ENCODE peak calls at places on chromosomes 5 and 9, in four cellular contexts. One of them, this sample, is unnamed.

GRCh38 chr9:68552700-68553099 is 12.0 kb upstream of the TMEM252 start:
- DNase-seq in AG10803: peak
- DNase-seq in epithelial cell of esophagus: peak
- DNase-seq in heart right ventricle: no peak
- DNase-seq in this sample: peak

GRCh38 chr5:125326114-125326513 is 579.7 kb upstream of the ZNF608 start:
- DNase-seq in AG10803: peak
- DNase-seq in epithelial cell of esophagus: peak
- DNase-seq in heart right ventricle: peak
- DNase-seq in this sample: peak

GRCh38 chr5:12668564-12668963 is 764.3 kb upstream of the CTNND2 start:
- DNase-seq in AG10803: no peak
- DNase-seq in epithelial cell of esophagus: no peak
- DNase-seq in heart right ventricle: no peak
- DNase-seq in this sample: no peak

GRCh38 chr5:36459191-36460135 is 146.9 kb upstream of the SLC1A3 start:
- DNase-seq in AG10803: no peak
- DNase-seq in epithelial cell of esophagus: peak
- DNase-seq in heart right ventricle: no peak
- DNase-seq in this sample: no peak

GRCh38 chr5:102850503-102850902 is 95.4 kb downstream of the PAM start:
- DNase-seq in AG10803: no peak
- DNase-seq in epithelial cell of esophagus: no peak
- DNase-seq in heart right ventricle: no peak
- DNase-seq in this sample: no peak

GRCh38 chr9:33781736-33782135 is 13.6 kb upstream of the PRSS3 start:
- DNase-seq in AG10803: no peak
- DNase-seq in epithelial cell of esophagus: no peak
- DNase-seq in heart right ventricle: no peak
- DNase-seq in this sample: no peak

GRCh38 chr9:88593537-88594185 is 58.7 kb downstream of the NXNL2 start:
- DNase-seq in AG10803: peak
- DNase-seq in epithelial cell of esophagus: peak
- DNase-seq in heart right ventricle: peak
- DNase-seq in this sample: peak

GRCh38 chr5:61330341-61330878 is 1.6 kb upstream of the ZSWIM6 start:
- DNase-seq in AG10803: peak
- DNase-seq in epithelial cell of esophagus: peak
- DNase-seq in heart right ventricle: peak
- DNase-seq in this sample: peak

GRCh38 chr9:130570200-130570599 is 9.2 kb upstream of the FUBP3 start:
- DNase-seq in AG10803: peak
- DNase-seq in epithelial cell of esophagus: peak
- DNase-seq in heart right ventricle: no peak
- DNase-seq in this sample: peak

GRCh38 chr5:90410178-90410762 is 714 bp upstream of the CETN3 start:
- DNase-seq in AG10803: peak
- DNase-seq in epithelial cell of esophagus: no peak
- DNase-seq in heart right ventricle: no peak
- DNase-seq in this sample: no peak

GRCh38 chr9:97176206-97176605 is 131.3 kb upstream of the CCDC180 start:
- DNase-seq in AG10803: no peak
- DNase-seq in epithelial cell of esophagus: peak
- DNase-seq in heart right ventricle: peak
- DNase-seq in this sample: no peak

GRCh38 chr5:90807483-90807882 is 248.9 kb downstream of the ADGRV1 start:
- DNase-seq in AG10803: no peak
- DNase-seq in epithelial cell of esophagus: no peak
- DNase-seq in heart right ventricle: peak
- DNase-seq in this sample: no peak

GRCh38 chr9:22105005-22105722 is 96.1 kb upstream of the CDKN2B start:
- DNase-seq in AG10803: no peak
- DNase-seq in epithelial cell of esophagus: no peak
- DNase-seq in heart right ventricle: no peak
- DNase-seq in this sample: no peak

GRCh38 chr5:145701404-145701803 is 133.7 kb downstream of the PRELID2 start:
- DNase-seq in AG10803: no peak
- DNase-seq in epithelial cell of esophagus: peak
- DNase-seq in heart right ventricle: no peak
- DNase-seq in this sample: no peak

GRCh38 chr9:129109952-129110739 is 447 bp downstream of the CRAT start:
- DNase-seq in AG10803: peak
- DNase-seq in epithelial cell of esophagus: no peak
- DNase-seq in heart right ventricle: peak
- DNase-seq in this sample: no peak

GRCh38 chr5:2239237-2239910 is 356.6 kb upstream of the IRX4 start:
- DNase-seq in AG10803: no peak
- DNase-seq in epithelial cell of esophagus: no peak
- DNase-seq in heart right ventricle: no peak
- DNase-seq in this sample: no peak

GRCh38 chr9:2761424-2761823 is 44.1 kb downstream of the KCNV2 start:
- DNase-seq in AG10803: no peak
- DNase-seq in epithelial cell of esophagus: no peak
- DNase-seq in heart right ventricle: no peak
- DNase-seq in this sample: no peak

GRCh38 chr5:179418972-179419371 is 73.7 kb upstream of the ADAMTS2 start:
- DNase-seq in AG10803: no peak
- DNase-seq in epithelial cell of esophagus: no peak
- DNase-seq in heart right ventricle: no peak
- DNase-seq in this sample: no peak

GRCh38 chr9:36204906-36205547 is 14.3 kb downstream of the CLTA start:
- DNase-seq in AG10803: no peak
- DNase-seq in epithelial cell of esophagus: peak
- DNase-seq in heart right ventricle: no peak
- DNase-seq in this sample: no peak

GRCh38 chr5:33981408-33982171 is 2.9 kb downstream of the SLC45A2 start:
- DNase-seq in AG10803: peak
- DNase-seq in epithelial cell of esophagus: no peak
- DNase-seq in heart right ventricle: no peak
- DNase-seq in this sample: peak

GRCh38 chr9:130263601-130264413 is 1.8 kb upstream of the HMCN2 start:
- DNase-seq in AG10803: no peak
- DNase-seq in epithelial cell of esophagus: peak
- DNase-seq in heart right ventricle: no peak
- DNase-seq in this sample: no peak

GRCh38 chr5:172110921-172111873 is 76.8 kb downstream of the STK10 start:
- DNase-seq in AG10803: peak
- DNase-seq in epithelial cell of esophagus: peak
- DNase-seq in heart right ventricle: no peak
- DNase-seq in this sample: peak

GRCh38 chr9:113152699-113153098 is 1.9 kb downstream of the SLC31A2 start:
- DNase-seq in AG10803: peak
- DNase-seq in epithelial cell of esophagus: peak
- DNase-seq in heart right ventricle: no peak
- DNase-seq in this sample: no peak

GRCh38 chr9:110650261-110650660 is 18.3 kb upstream of the MUSK start:
- DNase-seq in AG10803: peak
- DNase-seq in epithelial cell of esophagus: peak
- DNase-seq in heart right ventricle: no peak
- DNase-seq in this sample: peak

GRCh38 chr5:72280655-72281069 is 39.4 kb downstream of the MRPS27 start:
- DNase-seq in AG10803: peak
- DNase-seq in epithelial cell of esophagus: peak
- DNase-seq in heart right ventricle: no peak
- DNase-seq in this sample: peak

GRCh38 chr5:170145462-170145861 is 39.8 kb downstream of the FOXI1 start:
- DNase-seq in AG10803: no peak
- DNase-seq in epithelial cell of esophagus: no peak
- DNase-seq in heart right ventricle: no peak
- DNase-seq in this sample: no peak

GRCh38 chr5:95846554-95847260 is 24.2 kb upstream of the GLRX start:
- DNase-seq in AG10803: peak
- DNase-seq in epithelial cell of esophagus: peak
- DNase-seq in heart right ventricle: peak
- DNase-seq in this sample: peak

GRCh38 chr9:101848485-101848919 is 110.1 kb upstream of the GRIN3A start:
- DNase-seq in AG10803: no peak
- DNase-seq in epithelial cell of esophagus: no peak
- DNase-seq in heart right ventricle: no peak
- DNase-seq in this sample: no peak

GRCh38 chr5:114346171-114346570 is 15.7 kb upstream of the KCNN2 start:
- DNase-seq in AG10803: no peak
- DNase-seq in epithelial cell of esophagus: no peak
- DNase-seq in heart right ventricle: no peak
- DNase-seq in this sample: no peak

GRCh38 chr5:138263581-138263980 is 10.8 kb downstream of the GFRA3 start:
- DNase-seq in AG10803: no peak
- DNase-seq in epithelial cell of esophagus: no peak
- DNase-seq in heart right ventricle: no peak
- DNase-seq in this sample: no peak

GRCh38 chr5:138953370-138954256 is 78.5 kb upstream of the LRRTM2 start:
- DNase-seq in AG10803: peak
- DNase-seq in epithelial cell of esophagus: peak
- DNase-seq in heart right ventricle: peak
- DNase-seq in this sample: peak

GRCh38 chr5:76818844-76819831 is at the start of gene F2RL1:
- DNase-seq in AG10803: no peak
- DNase-seq in epithelial cell of esophagus: peak
- DNase-seq in heart right ventricle: peak
- DNase-seq in this sample: peak

GRCh38 chr9:126614455-126615248 is 924 bp downstream of the LMX1B start:
- DNase-seq in AG10803: no peak
- DNase-seq in epithelial cell of esophagus: no peak
- DNase-seq in heart right ventricle: no peak
- DNase-seq in this sample: no peak

GRCh38 chr9:112572416-112572815 is 85.8 kb downstream of the KIAA1958 start:
- DNase-seq in AG10803: no peak
- DNase-seq in epithelial cell of esophagus: no peak
- DNase-seq in heart right ventricle: no peak
- DNase-seq in this sample: no peak

GRCh38 chr5:37248387-37248969 is 698 bp downstream of the CPLANE1 start:
- DNase-seq in AG10803: peak
- DNase-seq in epithelial cell of esophagus: peak
- DNase-seq in heart right ventricle: no peak
- DNase-seq in this sample: peak

GRCh38 chr5:119218830-119219782 is 136.7 kb upstream of the TNFAIP8 start:
- DNase-seq in AG10803: no peak
- DNase-seq in epithelial cell of esophagus: no peak
- DNase-seq in heart right ventricle: no peak
- DNase-seq in this sample: peak

GRCh38 chr5:130277002-130277401 is 372.7 kb downstream of the CHSY3 start:
- DNase-seq in AG10803: no peak
- DNase-seq in epithelial cell of esophagus: no peak
- DNase-seq in heart right ventricle: no peak
- DNase-seq in this sample: no peak

GRCh38 chr5:56746553-56746952 is 68.8 kb upstream of the MAP3K1 start:
- DNase-seq in AG10803: no peak
- DNase-seq in epithelial cell of esophagus: no peak
- DNase-seq in heart right ventricle: no peak
- DNase-seq in this sample: no peak
- H3K4me3 ChIP-seq in AG10803: no peak
- H3K4me3 ChIP-seq in epithelial cell of esophagus: no peak
- H3K4me3 ChIP-seq in heart right ventricle: no peak
- H3K4me3 ChIP-seq in this sample: no peak

GRCh38 chr9:131738293-131738692 is 1.6 kb downstream of the RAPGEF1 start:
- DNase-seq in AG10803: no peak
- DNase-seq in epithelial cell of esophagus: no peak
- DNase-seq in heart right ventricle: no peak
- DNase-seq in this sample: no peak

GRCh38 chr9:131734781-131735180 is 5.1 kb downstream of the RAPGEF1 start:
- DNase-seq in AG10803: no peak
- DNase-seq in epithelial cell of esophagus: no peak
- DNase-seq in heart right ventricle: no peak
- DNase-seq in this sample: no peak

GRCh38 chr9:131735238-131736181 is 4.4 kb downstream of the RAPGEF1 start:
- DNase-seq in AG10803: no peak
- DNase-seq in epithelial cell of esophagus: no peak
- DNase-seq in heart right ventricle: no peak
- DNase-seq in this sample: no peak

GRCh38 chr9:131737426-131737825 is 2.5 kb downstream of the RAPGEF1 start:
- DNase-seq in AG10803: no peak
- DNase-seq in epithelial cell of esophagus: no peak
- DNase-seq in heart right ventricle: no peak
- DNase-seq in this sample: no peak

DNA sequence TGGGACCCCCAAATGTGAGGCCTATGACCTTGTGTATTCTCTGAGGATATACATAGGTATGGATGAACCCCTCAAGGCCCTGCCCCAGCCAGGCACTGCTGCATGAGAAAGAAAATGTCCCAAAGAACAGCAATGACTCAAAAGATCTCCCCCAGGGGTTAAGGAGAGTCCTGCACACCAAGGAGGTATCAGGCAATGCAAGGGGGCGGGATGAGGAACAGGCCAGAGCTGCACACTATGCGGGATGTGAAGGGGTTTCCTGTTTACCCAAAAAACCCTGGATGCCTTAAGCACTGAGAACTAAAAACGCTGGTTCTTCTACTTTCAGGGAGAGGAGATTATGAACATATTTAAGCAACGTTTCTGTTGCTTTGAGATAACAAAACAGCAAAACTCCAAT is 3.4 kb downstream of the RAPGEF1 start:
- DNase-seq in AG10803: no peak
- DNase-seq in epithelial cell of esophagus: no peak
- DNase-seq in heart right ventricle: no peak
- DNase-seq in this sample: no peak
- TF ChIP-seq CTCF in AG10803: no peak
- TF ChIP-seq CTCF in epithelial cell of esophagus: no peak
- TF ChIP-seq CTCF in heart right ventricle: no peak
- TF ChIP-seq CTCF in this sample: no peak

GRCh38 chr5:83377131-83377865 is 94.2 kb upstream of the VCAN start:
- DNase-seq in AG10803: peak
- DNase-seq in epithelial cell of esophagus: peak
- DNase-seq in heart right ventricle: no peak
- DNase-seq in this sample: peak
- H3K4me3 ChIP-seq in AG10803: no peak
- H3K4me3 ChIP-seq in epithelial cell of esophagus: no peak
- H3K4me3 ChIP-seq in heart right ventricle: no peak
- H3K4me3 ChIP-seq in this sample: no peak

GRCh38 chr5:150307617-150308426 is 5.1 kb upstream of the ARSI start:
- DNase-seq in AG10803: no peak
- DNase-seq in epithelial cell of esophagus: no peak
- DNase-seq in heart right ventricle: no peak
- DNase-seq in this sample: no peak

GRCh38 chr5:150309101-150309897 is 6.6 kb upstream of the ARSI start:
- DNase-seq in AG10803: no peak
- DNase-seq in epithelial cell of esophagus: no peak
- DNase-seq in heart right ventricle: no peak
- DNase-seq in this sample: no peak

GRCh38 chr5:150312518-150312917 is 9.8 kb upstream of the ARSI start:
- DNase-seq in AG10803: no peak
- DNase-seq in epithelial cell of esophagus: no peak
- DNase-seq in heart right ventricle: no peak
- DNase-seq in this sample: no peak

GRCh38 chr5:150311015-150311692 is 8.4 kb upstream of the ARSI start:
- DNase-seq in AG10803: no peak
- DNase-seq in epithelial cell of esophagus: peak
- DNase-seq in heart right ventricle: no peak
- DNase-seq in this sample: no peak

GRCh38 chr5:150309898-150310269 is 7.2 kb upstream of the ARSI start:
- DNase-seq in AG10803: no peak
- DNase-seq in epithelial cell of esophagus: no peak
- DNase-seq in heart right ventricle: no peak
- DNase-seq in this sample: no peak
- TF ChIP-seq CTCF in AG10803: no peak
- TF ChIP-seq CTCF in epithelial cell of esophagus: no peak
- TF ChIP-seq CTCF in heart right ventricle: no peak
- TF ChIP-seq CTCF in this sample: no peak